ENCODE peak calls at places on chromosomes 3 and 15, in four cellular contexts. P is GM23248, K is fibroblast of lung, J is SK-N-SH. D is an unnamed sample.
A peak's percentile ranks its signal among the peaks of the same experiment; 100 is the strongest.

GRCh38 chr3:120800625-120801024 is 58.1 kb downstream of the GTF2E1 start:
- DNase-seq in P (no peak), K (no peak), J (no peak), D (no peak)

GRCh38 chr3:159144891-159145290 is 343.0 kb downstream of the MFSD1 start:
- DNase-seq in P (no peak), K (no peak), J (no peak), D (no peak)

GRCh38 chr3:161964856-161965255 is 468.2 kb downstream of the OTOL1 start:
- DNase-seq in P (no peak), K (no peak), J (no peak), D (no peak)

GRCh38 chr3:132867956-132868355 is 145.7 kb upstream of the NPHP3 start:
- DNase-seq in P (peak; percentile 46), K (peak; percentile 33), J (no peak), D (no peak)

GRCh38 chr3:27357665-27358258 is 11.4 kb downstream of the NEK10 start:
- DNase-seq in P (peak; percentile 66), K (peak; percentile 70), J (peak; percentile 39), D (peak; percentile 57)

GRCh38 chr3:186057594-186057993 is 51.3 kb downstream of the ETV5 start:
- DNase-seq in P (peak; percentile 82), K (peak; percentile 91), J (no peak), D (no peak)

GRCh38 chr15:74608776-74609175 is 6.9 kb upstream of the CLK3 start:
- DNase-seq in P (no peak), K (no peak), J (no peak), D (no peak)

GRCh38 chr3:46851364-46852328 is 11.6 kb downstream of the MYL3 start:
- DNase-seq in P (no peak), K (no peak), J (no peak), D (no peak)

GRCh38 chr3:55296035-55296434 is 191.1 kb downstream of the WNT5A start:
- DNase-seq in P (peak; percentile 88), K (peak; percentile 43), J (no peak), D (no peak)

GRCh38 chr3:167480748-167481147 is 6.9 kb upstream of the SERPINI2 start:
- DNase-seq in P (no peak), K (no peak), J (no peak), D (no peak)

GRCh38 chr3:25151497-25151896 is 276.6 kb upstream of the RARB start:
- DNase-seq in P (no peak), K (peak; percentile 6), J (no peak), D (no peak)
- H2AFZ ChIP-seq in P (no peak overlapping the region), K (no peak overlapping the region), J (peak overlapping the region; percentile 8), D (no peak overlapping the region)

GRCh38 chr15:39925112-39925830 is 5.2 kb upstream of the GPR176 start:
- DNase-seq in P (peak; percentile 66), K (peak; percentile 28), J (no peak), D (no peak)
- H2AFZ ChIP-seq in P (peak overlapping the region; percentile 69), K (peak overlapping the region; percentile 7), J (peak overlapping the region; percentile 75), D (peak overlapping the region; percentile 10)

DNA sequence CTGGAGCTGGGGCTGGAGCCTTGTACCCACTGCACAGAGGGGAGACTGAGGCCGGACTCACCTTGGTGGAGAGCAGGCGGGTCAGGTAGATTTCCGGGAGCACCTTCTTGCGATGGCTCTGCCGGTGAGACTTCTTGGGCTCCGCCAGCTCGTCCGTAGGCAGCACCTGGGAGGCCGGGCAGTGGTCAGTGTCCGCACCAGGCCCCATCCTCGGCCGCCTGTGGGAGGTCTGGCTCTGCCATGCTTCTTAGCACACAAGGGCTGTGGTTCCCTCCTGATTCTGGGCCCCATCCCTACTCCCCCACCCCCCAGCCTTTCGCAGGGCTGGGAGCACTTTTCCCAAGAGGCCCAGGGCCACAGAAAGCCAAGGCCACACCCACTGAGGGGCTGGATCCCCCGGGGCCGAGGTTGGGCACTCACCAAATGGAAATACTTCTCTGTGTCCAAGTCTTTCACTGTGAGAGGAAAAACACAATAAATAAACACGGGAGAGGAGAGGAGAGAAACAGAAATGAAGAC is 17.4 kb downstream of the H1-8 start:
- DNase-seq in P (peak; percentile 68), K (peak; percentile 86), J (peak; percentile 73), D (no peak)
- H2AFZ ChIP-seq in P (peak overlapping the region; percentile 81), K (no peak overlapping the region), J (peak overlapping the region; percentile 79), D (no peak overlapping the region)

DNA sequence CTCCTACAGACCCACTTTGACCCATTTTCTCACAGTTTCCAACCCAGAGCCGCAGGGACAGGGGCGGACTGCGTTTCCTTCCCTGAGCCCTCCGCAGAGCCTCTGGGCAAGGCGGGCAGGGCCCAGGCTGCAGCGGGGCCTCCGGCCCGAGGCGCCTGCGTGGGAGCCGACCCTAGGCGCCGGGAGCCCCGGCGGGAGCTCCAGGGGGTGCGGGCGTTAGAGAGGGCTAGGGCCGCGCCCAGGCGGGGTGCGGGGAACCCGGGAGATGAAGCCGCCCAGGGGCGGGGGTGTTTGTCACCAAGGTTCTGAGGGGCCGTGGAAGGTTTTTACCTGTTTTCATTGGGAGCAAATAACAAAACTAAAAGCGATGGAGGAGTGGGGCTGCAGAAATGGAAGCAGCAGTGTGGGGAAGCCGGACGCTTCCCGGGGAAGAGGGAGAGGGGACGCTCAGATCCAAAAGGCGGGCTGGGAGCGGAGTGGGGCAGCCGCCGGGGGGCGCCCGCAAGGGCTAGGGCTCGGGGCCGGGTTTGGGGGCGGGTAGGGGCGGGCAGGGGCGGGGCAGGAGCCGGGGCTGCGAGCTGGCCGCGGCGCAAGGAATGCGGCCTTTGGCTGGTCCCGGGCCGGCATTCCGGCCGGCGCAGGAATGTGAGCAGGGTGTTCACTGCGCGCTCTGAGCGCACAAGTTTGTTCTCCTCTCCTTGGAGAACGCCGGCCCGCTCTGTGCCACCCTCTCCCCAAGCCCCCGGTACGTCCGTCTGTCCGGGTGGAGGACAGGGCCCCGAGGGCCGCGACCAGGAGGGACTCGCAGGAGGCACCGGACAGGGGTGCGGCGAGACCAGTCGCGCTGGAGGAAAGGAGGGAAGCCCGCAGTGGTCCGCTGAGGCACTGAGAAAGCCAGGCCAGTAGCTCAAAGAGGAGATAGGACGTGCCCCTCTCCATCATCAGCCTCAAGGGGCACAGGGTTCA is 61.1 kb downstream of the AMOTL2 start:
- DNase-seq in P (peak; percentile 84), K (peak; percentile 82), J (no peak), D (no peak)
- H2AFZ ChIP-seq in P (peak overlapping the region; percentile 43), K (no peak overlapping the region), J (no peak overlapping the region), D (no peak overlapping the region)

GRCh38 chr15:44593042-44593736 is 56.2 kb downstream of the EIF3J start:
- DNase-seq in P (peak; percentile 49), K (peak; percentile 28), J (peak; percentile 15), D (no peak)

GRCh38 chr15:44595246-44595645 is 58.3 kb downstream of the EIF3J start:
- DNase-seq in P (no peak), K (no peak), J (no peak), D (no peak)

GRCh38 chr15:44588541-44588940 is 51.6 kb downstream of the EIF3J start:
- DNase-seq in P (no peak), K (no peak), J (no peak), D (no peak)

GRCh38 chr15:44595656-44596510 is 58.9 kb downstream of the EIF3J start:
- DNase-seq in P (no peak), K (no peak), J (no peak), D (no peak)

DNA sequence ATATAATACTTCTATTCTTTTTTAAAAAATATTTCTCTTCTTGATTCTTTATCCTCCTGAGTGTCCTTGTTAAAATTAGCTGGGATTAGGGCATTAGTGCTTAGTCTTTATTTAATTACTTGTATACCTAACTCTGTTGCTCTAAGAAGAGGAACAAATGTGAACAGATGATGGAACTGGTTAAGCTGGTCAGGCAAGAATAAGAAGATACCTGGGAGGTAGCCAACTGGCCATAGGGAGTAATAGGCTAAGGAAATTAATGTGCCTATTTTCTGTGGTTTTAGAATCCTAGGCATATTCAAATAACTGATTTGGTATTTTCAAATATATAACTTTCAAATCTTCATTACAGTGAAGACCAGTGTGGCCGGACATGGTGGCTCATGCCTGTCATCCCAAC is 54.4 kb downstream of the EIF3J start:
- DNase-seq in P (no peak), K (no peak), J (no peak), D (no peak)
- H2AFZ ChIP-seq in P (no peak overlapping the region), K (no peak overlapping the region), J (no peak overlapping the region), D (no peak overlapping the region)

GRCh38 chr3:24662449-24663345 is 168.0 kb upstream of the THRB start:
- DNase-seq in P (no peak), K (no peak), J (no peak), D (no peak)
- H2AFZ ChIP-seq in P (no peak overlapping the region), K (no peak overlapping the region), J (no peak overlapping the region), D (no peak overlapping the region)

DNA sequence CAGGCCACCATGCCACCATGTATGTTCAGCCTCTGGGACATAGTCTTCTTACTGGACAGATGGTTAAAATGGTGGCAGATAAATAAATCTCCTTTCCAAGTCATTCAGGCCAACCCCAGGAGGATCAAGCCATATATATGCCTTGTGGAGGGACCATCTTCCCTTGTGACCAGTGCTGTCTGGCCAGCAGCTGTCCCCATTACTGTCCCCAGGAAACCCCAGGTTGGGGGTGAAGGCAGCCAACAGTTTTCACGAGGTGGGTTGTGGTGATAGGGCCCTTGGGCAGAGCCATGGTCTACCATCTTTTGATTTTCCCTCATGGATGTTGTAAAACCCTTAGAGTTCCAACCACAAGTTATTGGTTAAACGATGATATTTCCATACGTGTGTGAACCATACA is 48.7 kb upstream of the PCSK6 start:
- DNase-seq in P (no peak), K (no peak), J (no peak), D (no peak)
- H2AFZ ChIP-seq in P (no peak overlapping the region), K (no peak overlapping the region), J (no peak overlapping the region), D (no peak overlapping the region)

GRCh38 chr3:12541625-12542024 is 3.7 kb downstream of the MKRN2OS start:
- DNase-seq in P (no peak), K (no peak), J (peak; percentile 18), D (no peak)
- H2AFZ ChIP-seq in P (no peak overlapping the region), K (no peak overlapping the region), J (no peak overlapping the region), D (no peak overlapping the region)